ENCODE peak calls at places on chromosomes 4 and X, in seven cellular contexts. One of them, this sample, is unnamed.

GRCh38 chrX:108186811-108187210 is 95.2 kb downstream of the ATG4A start:
- DNase-seq in GM03348: peak
- DNase-seq in astrocyte of the spinal cord: peak
- DNase-seq in T follicular helper cell: no peak
- DNase-seq in ovary: no peak
- DNase-seq in AG09319: peak
- DNase-seq in substantia nigra: no peak
- DNase-seq in this sample: no peak

GRCh38 chr4:16687845-16688244 is 210.6 kb downstream of the LDB2 start:
- DNase-seq in ovary: no peak
- DNase-seq in AG09319: no peak
- DNase-seq in T follicular helper cell: no peak
- DNase-seq in substantia nigra: no peak
- DNase-seq in astrocyte of the spinal cord: peak
- DNase-seq in GM03348: no peak
- DNase-seq in this sample: no peak

GRCh38 chr4:158869761-158870160 is 100.9 kb downstream of the FNIP2 start:
- DNase-seq in T follicular helper cell: no peak
- DNase-seq in substantia nigra: no peak
- DNase-seq in GM03348: no peak
- DNase-seq in AG09319: no peak
- DNase-seq in ovary: no peak
- DNase-seq in astrocyte of the spinal cord: no peak
- DNase-seq in this sample: no peak

GRCh38 chr4:159175989-159176375 is 73.1 kb downstream of the RAPGEF2 start:
- DNase-seq in astrocyte of the spinal cord: no peak
- DNase-seq in substantia nigra: no peak
- DNase-seq in AG09319: no peak
- DNase-seq in ovary: no peak
- DNase-seq in T follicular helper cell: no peak
- DNase-seq in GM03348: no peak
- DNase-seq in this sample: no peak

GRCh38 chr4:54560513-54560912 is 97.2 kb upstream of the KIT start:
- DNase-seq in astrocyte of the spinal cord: no peak
- DNase-seq in AG09319: no peak
- DNase-seq in ovary: no peak
- DNase-seq in substantia nigra: no peak
- DNase-seq in T follicular helper cell: no peak
- DNase-seq in GM03348: no peak
- DNase-seq in this sample: no peak

GRCh38 chr4:15339732-15340131 is 88.1 kb upstream of the C1QTNF7 start:
- DNase-seq in AG09319: no peak
- DNase-seq in astrocyte of the spinal cord: peak
- DNase-seq in T follicular helper cell: no peak
- DNase-seq in GM03348: no peak
- DNase-seq in ovary: no peak
- DNase-seq in substantia nigra: no peak
- DNase-seq in this sample: no peak

GRCh38 chrX:31126205-31126604 is 54.4 kb upstream of the FTHL17 start:
- DNase-seq in substantia nigra: no peak
- DNase-seq in T follicular helper cell: no peak
- DNase-seq in GM03348: peak
- DNase-seq in astrocyte of the spinal cord: peak
- DNase-seq in ovary: no peak
- DNase-seq in AG09319: peak
- DNase-seq in this sample: no peak

GRCh38 chr4:112234952-112235609 is 3.5 kb downstream of the AP1AR start:
- DNase-seq in astrocyte of the spinal cord: peak
- DNase-seq in GM03348: peak
- DNase-seq in substantia nigra: no peak
- DNase-seq in ovary: peak
- DNase-seq in AG09319: peak
- DNase-seq in T follicular helper cell: peak
- DNase-seq in this sample: peak

GRCh38 chr4:40763228-40763716 is 13.5 kb downstream of the NSUN7 start:
- DNase-seq in GM03348: peak
- DNase-seq in T follicular helper cell: no peak
- DNase-seq in substantia nigra: no peak
- DNase-seq in ovary: no peak
- DNase-seq in astrocyte of the spinal cord: peak
- DNase-seq in AG09319: peak
- DNase-seq in this sample: no peak

GRCh38 chr4:118076958-118077766 is 42.9 kb downstream of the NDST3 start:
- DNase-seq in ovary: no peak
- DNase-seq in AG09319: no peak
- DNase-seq in GM03348: peak
- DNase-seq in astrocyte of the spinal cord: peak
- DNase-seq in T follicular helper cell: no peak
- DNase-seq in substantia nigra: no peak
- DNase-seq in this sample: no peak

GRCh38 chrX:13934731-13935130 is 95.0 kb downstream of the GEMIN8 start:
- DNase-seq in AG09319: no peak
- DNase-seq in astrocyte of the spinal cord: no peak
- DNase-seq in ovary: no peak
- DNase-seq in GM03348: no peak
- DNase-seq in substantia nigra: no peak
- DNase-seq in T follicular helper cell: no peak
- DNase-seq in this sample: no peak

GRCh38 chr4:4680758-4681157 is 138.9 kb upstream of the STX18 start:
- DNase-seq in ovary: no peak
- DNase-seq in AG09319: no peak
- DNase-seq in substantia nigra: no peak
- DNase-seq in astrocyte of the spinal cord: no peak
- DNase-seq in T follicular helper cell: no peak
- DNase-seq in GM03348: no peak
- DNase-seq in this sample: no peak

GRCh38 chr4:3498901-3499510 is 33.2 kb downstream of the LRPAP1 start:
- DNase-seq in AG09319: no peak
- DNase-seq in T follicular helper cell: no peak
- DNase-seq in ovary: no peak
- DNase-seq in substantia nigra: no peak
- DNase-seq in GM03348: no peak
- DNase-seq in astrocyte of the spinal cord: no peak
- DNase-seq in this sample: no peak

GRCh38 chrX:21989415-21989814 is 42.7 kb upstream of the PHEX start:
- DNase-seq in astrocyte of the spinal cord: no peak
- DNase-seq in AG09319: no peak
- DNase-seq in substantia nigra: no peak
- DNase-seq in ovary: no peak
- DNase-seq in GM03348: no peak
- DNase-seq in T follicular helper cell: no peak
- DNase-seq in this sample: no peak

GRCh38 chrX:123236868-123237267 is 52.8 kb downstream of the GRIA3 start:
- DNase-seq in GM03348: no peak
- DNase-seq in astrocyte of the spinal cord: no peak
- DNase-seq in AG09319: no peak
- DNase-seq in T follicular helper cell: no peak
- DNase-seq in ovary: no peak
- DNase-seq in substantia nigra: no peak
- DNase-seq in this sample: no peak

GRCh38 chrX:19624754-19625153 is 109.4 kb upstream of the MAP3K15 start:
- DNase-seq in ovary: no peak
- DNase-seq in GM03348: no peak
- DNase-seq in AG09319: no peak
- DNase-seq in substantia nigra: no peak
- DNase-seq in astrocyte of the spinal cord: no peak
- DNase-seq in T follicular helper cell: no peak
- DNase-seq in this sample: no peak

GRCh38 chr4:38145741-38146140 is 185.5 kb downstream of the PTTG2 start:
- DNase-seq in ovary: no peak
- DNase-seq in astrocyte of the spinal cord: peak
- DNase-seq in AG09319: no peak
- DNase-seq in T follicular helper cell: no peak
- DNase-seq in substantia nigra: no peak
- DNase-seq in GM03348: no peak
- DNase-seq in this sample: no peak

GRCh38 chrX:66074920-66075879 is 35.3 kb upstream of the VSIG4 start:
- DNase-seq in astrocyte of the spinal cord: no peak
- DNase-seq in ovary: no peak
- DNase-seq in substantia nigra: peak
- DNase-seq in T follicular helper cell: peak
- DNase-seq in AG09319: no peak
- DNase-seq in GM03348: no peak
- DNase-seq in this sample: peak

GRCh38 chrX:21926527-21927278 is 13.8 kb upstream of the SMS start:
- DNase-seq in astrocyte of the spinal cord: peak
- DNase-seq in substantia nigra: no peak
- DNase-seq in T follicular helper cell: no peak
- DNase-seq in AG09319: peak
- DNase-seq in GM03348: peak
- DNase-seq in ovary: no peak
- DNase-seq in this sample: no peak

GRCh38 chr4:157231525-157231924 is 11.0 kb downstream of the GRIA2 start:
- DNase-seq in substantia nigra: no peak
- DNase-seq in AG09319: no peak
- DNase-seq in GM03348: no peak
- DNase-seq in ovary: no peak
- DNase-seq in T follicular helper cell: no peak
- DNase-seq in astrocyte of the spinal cord: no peak
- DNase-seq in this sample: no peak

GRCh38 chr4:94517492-94517891 is 65.8 kb downstream of the PDLIM5 start:
- DNase-seq in GM03348: no peak
- DNase-seq in astrocyte of the spinal cord: no peak
- DNase-seq in T follicular helper cell: no peak
- DNase-seq in ovary: no peak
- DNase-seq in AG09319: no peak
- DNase-seq in substantia nigra: no peak
- DNase-seq in this sample: no peak

GRCh38 chr4:68498413-68499007 is 51.2 kb downstream of the TMPRSS11E start:
- DNase-seq in astrocyte of the spinal cord: peak
- DNase-seq in AG09319: peak
- DNase-seq in T follicular helper cell: peak
- DNase-seq in GM03348: peak
- DNase-seq in substantia nigra: no peak
- DNase-seq in ovary: no peak
- DNase-seq in this sample: peak

GRCh38 chr4:151841107-151841506 is 80.3 kb upstream of the GATB start:
- DNase-seq in GM03348: no peak
- DNase-seq in substantia nigra: no peak
- DNase-seq in ovary: no peak
- DNase-seq in AG09319: no peak
- DNase-seq in astrocyte of the spinal cord: no peak
- DNase-seq in T follicular helper cell: no peak
- DNase-seq in this sample: no peak

GRCh38 chr4:107740950-107741701 is 21.1 kb upstream of the PAPSS1 start:
- DNase-seq in GM03348: peak
- DNase-seq in ovary: peak
- DNase-seq in T follicular helper cell: no peak
- DNase-seq in substantia nigra: no peak
- DNase-seq in AG09319: no peak
- DNase-seq in astrocyte of the spinal cord: peak
- DNase-seq in this sample: no peak

GRCh38 chr4:101169044-101170014 is 178.0 kb downstream of the PPP3CA start:
- DNase-seq in substantia nigra: peak
- DNase-seq in ovary: no peak
- DNase-seq in T follicular helper cell: peak
- DNase-seq in GM03348: peak
- DNase-seq in AG09319: peak
- DNase-seq in astrocyte of the spinal cord: peak
- DNase-seq in this sample: peak

GRCh38 chr4:6372649-6373525 is 99.5 kb downstream of the PPP2R2C start:
- DNase-seq in astrocyte of the spinal cord: no peak
- DNase-seq in substantia nigra: no peak
- DNase-seq in GM03348: peak
- DNase-seq in ovary: no peak
- DNase-seq in T follicular helper cell: no peak
- DNase-seq in AG09319: no peak
- DNase-seq in this sample: no peak

GRCh38 chrX:152893631-152894610 is 3.9 kb upstream of the ZNF185 start:
- DNase-seq in substantia nigra: no peak
- DNase-seq in ovary: no peak
- DNase-seq in GM03348: no peak
- DNase-seq in T follicular helper cell: no peak
- DNase-seq in AG09319: no peak
- DNase-seq in astrocyte of the spinal cord: no peak
- DNase-seq in this sample: no peak

GRCh38 chr4:158121203-158121586 is 51.6 kb downstream of the GASK1B start:
- DNase-seq in T follicular helper cell: no peak
- DNase-seq in GM03348: peak
- DNase-seq in substantia nigra: no peak
- DNase-seq in astrocyte of the spinal cord: peak
- DNase-seq in ovary: peak
- DNase-seq in AG09319: peak
- DNase-seq in this sample: no peak

GRCh38 chrX:153933751-153934472 is 925 bp downstream of the NAA10 start:
- DNase-seq in ovary: no peak
- DNase-seq in GM03348: peak
- DNase-seq in T follicular helper cell: no peak
- DNase-seq in astrocyte of the spinal cord: no peak
- DNase-seq in AG09319: no peak
- DNase-seq in substantia nigra: no peak
- DNase-seq in this sample: peak

GRCh38 chrX:107581923-107582322 is 46.4 kb upstream of the PRPS1 start:
- DNase-seq in GM03348: no peak
- DNase-seq in T follicular helper cell: no peak
- DNase-seq in astrocyte of the spinal cord: no peak
- DNase-seq in ovary: no peak
- DNase-seq in substantia nigra: no peak
- DNase-seq in AG09319: no peak
- DNase-seq in this sample: no peak

GRCh38 chrX:139382529-139382928 is 148.0 kb upstream of the F9 start:
- DNase-seq in substantia nigra: no peak
- DNase-seq in AG09319: no peak
- DNase-seq in GM03348: no peak
- DNase-seq in T follicular helper cell: no peak
- DNase-seq in ovary: no peak
- DNase-seq in astrocyte of the spinal cord: no peak
- DNase-seq in this sample: no peak

GRCh38 chr4:83993774-83994173 is 457.9 kb downstream of the GPAT3 start:
- DNase-seq in AG09319: no peak
- DNase-seq in substantia nigra: no peak
- DNase-seq in ovary: no peak
- DNase-seq in T follicular helper cell: no peak
- DNase-seq in GM03348: no peak
- DNase-seq in astrocyte of the spinal cord: no peak
- DNase-seq in this sample: no peak

GRCh38 chrX:111098874-111099273 is 2.9 kb downstream of the PAK3 start:
- DNase-seq in GM03348: peak
- DNase-seq in AG09319: no peak
- DNase-seq in astrocyte of the spinal cord: peak
- DNase-seq in substantia nigra: no peak
- DNase-seq in T follicular helper cell: peak
- DNase-seq in ovary: peak
- DNase-seq in this sample: peak

GRCh38 chr4:165027762-165028402 is 3.9 kb upstream of the TRIM60 start:
- DNase-seq in astrocyte of the spinal cord: no peak
- DNase-seq in substantia nigra: no peak
- DNase-seq in ovary: no peak
- DNase-seq in AG09319: no peak
- DNase-seq in T follicular helper cell: no peak
- DNase-seq in GM03348: no peak
- DNase-seq in this sample: no peak

GRCh38 chr4:184740965-184741364 is 7.1 kb upstream of the CENPU start:
- DNase-seq in GM03348: no peak
- DNase-seq in substantia nigra: no peak
- DNase-seq in ovary: no peak
- DNase-seq in astrocyte of the spinal cord: no peak
- DNase-seq in AG09319: no peak
- DNase-seq in T follicular helper cell: no peak
- DNase-seq in this sample: no peak

GRCh38 chrX:101813200-101813599 is 118.6 kb downstream of the ZMAT1 start:
- DNase-seq in GM03348: no peak
- DNase-seq in substantia nigra: no peak
- DNase-seq in ovary: no peak
- DNase-seq in T follicular helper cell: no peak
- DNase-seq in astrocyte of the spinal cord: no peak
- DNase-seq in AG09319: no peak
- DNase-seq in this sample: no peak

GRCh38 chr4:112119358-112119783 is 25.9 kb upstream of the FAM241A start:
- DNase-seq in ovary: no peak
- DNase-seq in astrocyte of the spinal cord: no peak
- DNase-seq in GM03348: no peak
- DNase-seq in substantia nigra: no peak
- DNase-seq in T follicular helper cell: no peak
- DNase-seq in AG09319: no peak
- DNase-seq in this sample: no peak

This sample was measured in naive thymus-derived CD8-positive, alpha-beta T cell.